ENCODE peak calls at places on chromosomes 6 and 20, in five cellular contexts. P is CD8-positive, alpha-beta memory T cell; B is NCI-H1105; U is AG08395; D is H54. S is an unnamed sample.

GRCh38 chr6:16756660-16757270 is 4.5 kb downstream of the ATXN1 start:
- DNase-seq in P (no peak), B (no peak), U (no peak), D (no peak), S (no peak)

GRCh38 chr6:145829950-145830349 is 15.4 kb upstream of the FBXO30 start:
- DNase-seq in P (no peak), B (no peak), U (no peak), D (no peak), S (no peak)

GRCh38 chr6:153087436-153087835 is 43.6 kb downstream of the RGS17 start:
- DNase-seq in P (no peak), B (no peak), U (no peak), D (no peak), S (no peak)

GRCh38 chr20:57813870-57814269 is 104.1 kb upstream of the PMEPA1 start:
- DNase-seq in P (no peak), B (no peak), U (no peak), D (no peak), S (no peak)

GRCh38 chr6:144062757-144063156 is 32.6 kb downstream of the SF3B5 start:
- DNase-seq in P (no peak), B (no peak), U (no peak), D (no peak), S (no peak)

GRCh38 chr6:101226677-101227135 is 166.8 kb upstream of the GRIK2 start:
- DNase-seq in P (no peak), B (no peak), U (no peak), D (no peak), S (no peak)

GRCh38 chr20:35398660-35399144 is 13.1 kb downstream of the UQCC1 start:
- DNase-seq in P (no peak), B (no peak), U (no peak), D (no peak), S (no peak)

GRCh38 chr20:49583669-49584417 is 15.9 kb upstream of the PTGIS start:
- DNase-seq in P (no peak), B (no peak), U (peak; percentile 87), D (peak; percentile 35), S (no peak)

GRCh38 chr20:47970282-47970903 is 185.1 kb upstream of the SULF2 start:
- DNase-seq in P (no peak), B (no peak), U (peak; percentile 13), D (no peak), S (no peak)

GRCh38 chr6:36760685-36761435 is 63.2 kb downstream of the RAB44 start:
- DNase-seq in P (no peak), B (no peak), U (no peak), D (no peak), S (no peak)

S was measured in T-helper 2 cell treated with Interferon-gamma antibody and Interleukin-4, amounts not matched to agents 5 μg/mL and 100 μg/mL, for 36 hours.